ENCODE peak calls at places on chromosomes 3 and 15, in nine cellular contexts. T is mesenchymal stem cell, Q is IMR-90, N is lung, D is breast epithelium, P is left lung, O is endodermal cell, G is cardiac muscle cell, F is heart left ventricle. S is an unnamed sample. For H3K4me1 and H3K36me3, the result is how much of the 10 kb centered on the place peaks cover.

GRCh38 chr3:151082880-151083838 is 2.3 kb upstream of the MED12L start:
- DNase-seq in T (no peak), Q (no peak), N (no peak), D (no peak), P (no peak), O (no peak), G (no peak), F (no peak), S (no peak)

GRCh38 chr3:142467738-142468137 is 19.9 kb upstream of the XRN1 start:
- DNase-seq in T (no peak), Q (no peak), N (no peak), D (no peak), P (no peak), O (no peak), G (no peak), F (no peak), S (no peak)

GRCh38 chr3:107222927-107223326 is 154.3 kb upstream of the CCDC54 start:
- DNase-seq in T (peak), Q (peak), N (no peak), D (no peak), P (no peak), O (no peak), G (peak), F (no peak), S (no peak)

GRCh38 chr3:182238141-182238540 is 526.4 kb downstream of the SOX2 start:
- DNase-seq in T (no peak), Q (no peak), N (no peak), D (no peak), P (peak), O (peak), G (no peak), F (no peak), S (no peak)

GRCh38 chr3:188084751-188085595 is 69.0 kb upstream of the LPP start:
- DNase-seq in T (no peak), Q (no peak), N (no peak), D (no peak), P (no peak), O (peak), G (no peak), F (no peak), S (no peak)

GRCh38 chr3:43105224-43105596 is 669 bp downstream of the POMGNT2 start:
- DNase-seq in T (no peak), Q (no peak), N (no peak), D (no peak), P (no peak), O (peak), G (no peak), F (no peak), S (no peak)

GRCh38 chr3:136518102-136518501 is 234.1 kb downstream of the STAG1 start:
- DNase-seq in T (no peak), Q (no peak), N (no peak), D (no peak), P (no peak), O (no peak), G (no peak), F (no peak), S (no peak)

GRCh38 chr3:75737831-75738493 is 47.4 kb downstream of the ZNF717 start:
- DNase-seq in T (peak), Q (peak), N (no peak), D (no peak), P (no peak), O (no peak), G (peak), F (no peak), S (no peak)

GRCh38 chr15:88391700-88392099 is 75.5 kb downstream of the MRPL46 start:
- DNase-seq in T (no peak), Q (no peak), N (no peak), D (no peak), P (no peak), O (no peak), G (no peak), F (no peak), S (no peak)

DNA sequence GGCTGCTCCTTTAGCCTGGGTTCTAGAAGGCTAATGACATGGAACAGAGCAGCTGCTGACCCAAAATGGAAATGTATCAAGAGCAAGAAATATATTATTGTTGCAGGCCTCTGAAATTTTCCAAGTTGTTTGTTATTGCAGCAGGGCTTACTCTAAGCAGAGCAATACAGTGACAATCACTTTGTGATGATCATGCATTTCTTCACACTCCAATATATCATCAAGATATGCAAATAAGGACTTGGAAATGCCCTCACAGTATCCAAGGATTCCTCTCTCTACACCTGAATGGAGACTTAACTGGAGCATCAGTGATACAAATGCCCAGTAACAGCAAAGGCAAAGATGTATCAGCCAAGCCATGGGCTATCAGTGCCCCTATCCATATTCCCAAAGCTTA is 89.6 kb downstream of the PDZRN3 start:
- DNase-seq in T (no peak), Q (no peak), N (no peak), D (no peak), P (no peak), O (no peak), G (no peak), F (no peak), S (no peak)
- H3K4me1 ChIP-seq in T (under half), Q (under half), N (under half), D (under half), P (under half), O (under half), G (under half), F (under half), S (under half)

GRCh38 chr3:128069271-128069670 is 17.0 kb downstream of the SEC61A1 start:
- DNase-seq in T (no peak), Q (no peak), N (no peak), D (no peak), P (no peak), O (peak), G (no peak), F (no peak), S (no peak)
- H3K36me3 ChIP-seq in T (half or more), Q (half or more), N (half or more), D (under half), P (under half), O (half or more), G (half or more), F (half or more), S (half or more)

GRCh38 chr15:48976444-48977088 is 12.8 kb upstream of the SHC4 start:
- DNase-seq in T (no peak), Q (no peak), N (no peak), D (no peak), P (no peak), O (peak), G (no peak), F (no peak), S (no peak)
- H3K4me3 ChIP-seq in T (peak), Q (no peak), N (no peak), D (peak), P (no peak), O (peak), G (no peak), F (peak), S (no peak)

GRCh38 chr3:71542548-71543370 is 40.8 kb downstream of the FOXP1 start:
- DNase-seq in T (peak), Q (peak), N (peak), D (peak), P (peak), O (no peak), G (peak), F (peak), S (peak)
- H3K4me1 ChIP-seq in T (under half), Q (under half), N (under half), D (under half), P (under half), O (under half), G (under half), F (under half), S (under half)

GRCh38 chr15:74585857-74586256 is 29.8 kb upstream of the CLK3 start:
- DNase-seq in T (no peak), Q (no peak), N (no peak), D (no peak), P (no peak), O (no peak), G (no peak), F (no peak), S (no peak)

GRCh38 chr15:74584779-74585178 is 30.9 kb upstream of the CLK3 start:
- DNase-seq in T (no peak), Q (no peak), N (no peak), D (no peak), P (no peak), O (no peak), G (no peak), F (no peak), S (no peak)

GRCh38 chr15:74589826-74590225 is 25.8 kb upstream of the CLK3 start:
- DNase-seq in T (no peak), Q (no peak), N (no peak), D (no peak), P (no peak), O (no peak), G (peak), F (no peak), S (no peak)

GRCh38 chr15:74584204-74584603 is 31.4 kb upstream of the CLK3 start:
- DNase-seq in T (no peak), Q (no peak), N (no peak), D (no peak), P (no peak), O (no peak), G (no peak), F (no peak), S (no peak)

DNA sequence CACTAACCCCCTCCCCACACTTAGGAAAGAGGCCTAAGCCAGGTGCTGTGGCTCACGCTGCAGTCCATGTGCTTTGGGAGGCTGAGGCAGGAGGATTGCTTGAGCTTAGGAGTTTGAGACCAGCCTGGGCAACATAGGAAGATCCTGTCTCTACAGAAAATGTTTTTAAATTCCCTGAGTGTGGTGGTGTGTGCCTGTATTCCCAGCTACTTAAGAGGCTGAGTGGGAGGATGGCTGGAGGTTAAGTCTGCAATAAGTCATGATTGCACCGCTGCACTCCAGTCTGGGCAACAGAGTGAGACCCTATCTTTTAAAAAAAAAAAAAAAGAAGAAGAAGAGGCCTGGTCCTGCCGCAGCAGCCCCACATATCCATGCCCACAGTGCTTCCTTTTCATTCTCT is 27.7 kb upstream of the CLK3 start:
- DNase-seq in T (no peak), Q (no peak), N (no peak), D (no peak), P (no peak), O (no peak), G (no peak), F (no peak), S (no peak)
- H3K36me3 ChIP-seq in T (under half), Q (under half), N (under half), D (under half), P (under half), O (half or more), G (under half), F (under half), S (half or more)

DNA sequence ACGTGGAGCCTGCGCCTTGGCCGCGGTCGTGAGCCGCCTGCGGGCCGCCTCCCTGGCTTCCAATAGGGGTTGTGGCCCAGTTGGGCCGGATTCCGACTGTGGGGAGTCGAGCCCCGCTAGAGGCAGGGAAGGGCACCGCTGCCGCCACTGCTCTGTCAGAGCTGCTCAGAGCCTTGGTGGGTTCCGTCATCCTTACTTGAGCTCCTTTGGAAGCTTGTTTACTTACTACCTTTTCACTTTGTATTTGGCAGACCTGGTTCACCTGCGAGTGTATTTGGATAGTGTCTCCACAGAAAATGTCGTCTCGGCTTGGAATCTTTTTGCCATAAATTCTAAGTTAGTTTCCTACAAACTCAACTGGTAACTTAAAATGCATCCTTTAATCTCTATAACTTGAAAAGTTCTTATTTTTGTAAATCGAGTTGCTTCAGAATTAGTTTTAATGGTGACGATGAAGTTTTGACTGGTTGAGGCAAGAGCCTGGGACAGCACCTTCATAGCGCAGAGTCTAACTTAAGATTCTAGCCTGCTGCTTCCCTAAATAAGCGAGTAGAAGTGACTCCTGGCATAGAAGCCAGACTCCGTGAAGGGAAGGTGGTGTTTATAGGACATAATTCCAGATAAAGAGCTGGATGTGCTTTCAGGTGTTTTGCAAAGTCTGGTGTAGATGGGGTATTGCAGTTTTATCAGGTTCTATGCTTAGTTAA is 800 bp downstream of the DAG1 start:
- DNase-seq in T (peak), Q (no peak), N (no peak), D (no peak), P (no peak), O (no peak), G (no peak), F (no peak), S (no peak)
- H3K4me3 ChIP-seq in T (peak), Q (peak), N (peak), D (peak), P (peak), O (peak), G (peak), F (peak), S (peak)

GRCh38 chr3:38560284-38560683 is 64.1 kb downstream of the EXOG start:
- DNase-seq in T (no peak), Q (no peak), N (no peak), D (no peak), P (no peak), O (peak), G (no peak), F (no peak), S (peak)
- H3K4me1 ChIP-seq in T (under half), Q (under half), N (under half), D (under half), P (under half), O (under half), G (under half), F (under half), S (under half)